ENCODE peak calls at places on chromosomes 12 and 14, in five cellular contexts. H is MM.1S, D is endothelial cell of umbilical vein, X is fibroblast of lung, I is cardiac muscle cell. O is an unnamed sample. For H3K4me1, the result is how much of the 10 kb centered on the place peaks cover.

GRCh38 chr14:91241848-91242247 is 2.7 kb downstream of the GPR68 start:
- DNase-seq in D (no peak), X (no peak), H (no peak), I (no peak), O (no peak)

GRCh38 chr12:105252901-105253300 is 16.9 kb upstream of the APPL2 start:
- DNase-seq in D (no peak), H (no peak), I (no peak), X (no peak), O (no peak)

GRCh38 chr12:53122961-53123468 is 19.7 kb downstream of the SOAT2 start:
- DNase-seq in X (peak), I (no peak), H (no peak), D (no peak), O (no peak)

GRCh38 chr14:60658909-60659585 is 9.8 kb upstream of the SIX1 start:
- DNase-seq in X (no peak), H (no peak), D (no peak), I (no peak), O (no peak)

GRCh38 chr14:94472842-94473241 is 3.2 kb downstream of the SERPINA9 start:
- DNase-seq in H (no peak), X (no peak), I (no peak), D (no peak), O (no peak)

GRCh38 chr12:26691234-26691970 is 141.6 kb downstream of the ITPR2 start:
- DNase-seq in D (peak), H (no peak), X (peak), I (peak), O (no peak)

GRCh38 chr12:105721051-105721825 is 390.7 kb downstream of the C12orf75 start:
- DNase-seq in X (peak), I (no peak), D (no peak), H (peak), O (no peak)

GRCh38 chr14:68507544-68508081 is 285.3 kb downstream of the ZFP36L1 start:
- DNase-seq in X (no peak), I (no peak), D (no peak), H (no peak), O (no peak)

GRCh38 chr12:93106910-93107309 is 177.8 kb upstream of the EEA1 start:
- DNase-seq in D (no peak), I (no peak), X (no peak), H (no peak), O (no peak)

GRCh38 chr12:96448287-96448686 is 41.1 kb upstream of the CFAP54 start:
- DNase-seq in D (peak), X (peak), I (no peak), H (no peak), O (no peak)

GRCh38 chr12:89358805-89359204 is 6.5 kb upstream of the DUSP6 start:
- DNase-seq in D (no peak), H (no peak), I (no peak), X (no peak), O (no peak)

GRCh38 chr14:98963610-98964009 is 308.4 kb downstream of the BCL11B start:
- DNase-seq in I (no peak), X (no peak), D (no peak), H (no peak), O (no peak)

GRCh38 chr12:54009171-54010052 is 627 bp downstream of the HOXC8 start:
- DNase-seq in I (no peak), D (no peak), X (no peak), H (no peak), O (no peak)

GRCh38 chr14:53295985-53296582 is 143.0 kb upstream of the DDHD1 start:
- DNase-seq in H (peak), D (peak), X (peak), I (peak), O (no peak)

GRCh38 chr14:95527392-95528002 is 7.4 kb upstream of the GLRX5 start:
- DNase-seq in X (peak), H (peak), D (no peak), I (no peak), O (no peak)

GRCh38 chr14:96086032-96086431 is 46.9 kb downstream of the C14orf132 start:
- DNase-seq in X (peak), H (no peak), I (no peak), D (no peak), O (no peak)

GRCh38 chr12:14111230-14111865 is 129.9 kb upstream of the GRIN2B start:
- DNase-seq in I (peak), D (no peak), X (no peak), H (peak), O (no peak)

GRCh38 chr14:98886982-98887381 is 385.0 kb downstream of the BCL11B start:
- DNase-seq in X (no peak), H (no peak), I (no peak), D (no peak), O (no peak)

GRCh38 chr12:56629459-56630179 is 507 bp downstream of the BAZ2A start:
- DNase-seq in X (peak), D (peak), I (no peak), H (peak), O (no peak)

GRCh38 chr12:105444809-105445102 is 114.3 kb downstream of the C12orf75 start:
- DNase-seq in D (no peak), H (no peak), I (no peak), X (peak), O (no peak)

GRCh38 chr14:101737414-101738367 is 23.8 kb upstream of the PPP2R5C start:
- DNase-seq in I (no peak), D (no peak), X (no peak), H (no peak), O (no peak)

GRCh38 chr14:68666206-68666730 is 126.6 kb downstream of the ZFP36L1 start:
- DNase-seq in H (no peak), I (no peak), X (no peak), D (peak), O (no peak)

GRCh38 chr12:57037264-57037663 is 12.7 kb downstream of the MYO1A start:
- DNase-seq in X (no peak), D (no peak), H (no peak), I (no peak), O (no peak)

GRCh38 chr14:35578639-35579038 is 44.7 kb downstream of the INSM2 start:
- DNase-seq in X (no peak), D (no peak), H (no peak), I (no peak), O (no peak)
- TF ChIP-seq CTCF in X (no peak), D (no peak), H (no peak), I (no peak), O (no peak)

GRCh38 chr12:40647651-40648050 is 44.6 kb upstream of the CNTN1 start:
- DNase-seq in H (no peak), X (peak), D (no peak), I (no peak), O (no peak)

GRCh38 chr12:40648519-40648918 is 43.7 kb upstream of the CNTN1 start:
- DNase-seq in X (no peak), H (no peak), I (no peak), D (no peak), O (no peak)

GRCh38 chr12:40646891-40647290 is 45.3 kb upstream of the CNTN1 start:
- DNase-seq in H (no peak), D (no peak), X (no peak), I (no peak), O (no peak)

GRCh38 chr12:40646456-40646855 is 45.8 kb upstream of the CNTN1 start:
- DNase-seq in X (no peak), H (no peak), D (no peak), I (no peak), O (no peak)

DNA sequence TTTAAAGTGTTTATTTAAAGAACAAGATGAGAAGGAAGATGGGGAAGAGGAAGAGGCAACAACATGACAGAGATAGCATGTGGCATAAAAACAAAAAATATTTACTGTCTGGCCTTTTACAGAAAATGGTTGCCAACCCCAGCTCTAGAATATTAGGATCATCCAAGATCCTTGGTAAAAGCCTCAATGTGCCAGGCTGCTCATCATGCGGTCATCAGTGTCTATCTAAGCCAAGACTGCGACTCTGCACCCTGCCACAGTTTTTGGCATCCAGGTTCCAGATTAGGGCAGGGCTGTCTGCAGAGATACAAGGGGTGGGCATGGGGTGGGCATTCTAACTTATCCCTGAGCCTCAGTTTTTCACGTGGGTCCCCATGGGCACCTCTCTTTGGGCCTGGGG is 46.9 kb upstream of the CNTN1 start:
- DNase-seq in X (no peak), I (no peak), H (no peak), D (no peak), O (no peak)
- H3K27ac ChIP-seq in X (no peak), I (no peak), H (no peak), D (no peak), O (no peak)

GRCh38 chr14:50792634-50793068 is 38.3 kb downstream of the NIN start:
- DNase-seq in H (no peak), I (no peak), X (no peak), D (no peak), O (no peak)
- H3K4me1 ChIP-seq in H (under half), I (under half), X (under half), D (under half), O (under half)

DNA sequence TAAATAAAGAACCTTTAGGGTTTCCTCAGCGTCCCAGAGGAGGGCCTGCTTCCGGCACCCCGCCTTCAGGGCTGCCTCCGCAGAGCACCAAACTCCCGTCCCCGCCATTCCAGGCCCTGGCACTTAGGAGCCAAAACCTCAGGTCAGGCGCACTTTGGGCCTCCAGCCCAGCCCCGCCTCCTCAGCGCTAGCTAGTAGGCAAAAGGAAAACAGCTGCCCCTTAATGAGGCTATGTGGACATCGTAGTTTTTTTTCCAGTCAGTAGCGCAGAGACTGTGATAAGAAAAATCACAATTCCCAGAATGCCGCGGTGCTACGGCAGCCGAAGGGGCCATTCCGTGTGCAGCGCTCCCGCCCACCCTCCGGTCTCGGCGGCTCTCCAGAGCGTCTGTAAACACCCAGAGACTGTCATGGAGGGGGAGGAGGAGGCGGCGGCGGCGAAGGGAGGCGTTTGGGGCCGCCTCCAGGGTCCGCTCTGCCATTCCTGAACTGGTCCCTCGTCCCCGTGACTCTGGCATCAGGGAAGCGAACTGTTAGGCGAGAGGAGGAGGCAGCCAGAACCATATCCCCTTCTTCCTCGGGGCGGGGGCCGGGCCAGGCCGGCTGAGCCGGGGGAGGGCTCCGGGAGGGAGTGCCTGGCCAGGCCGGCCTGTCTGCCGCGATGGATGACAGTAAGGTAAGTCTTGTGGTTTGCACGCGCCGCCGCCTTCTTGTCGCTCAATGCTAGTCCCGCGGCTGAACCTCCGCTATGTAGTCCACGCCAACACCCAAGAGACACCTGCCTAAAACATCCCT is at the start of gene CREBL2:
- DNase-seq in D (peak), H (peak), I (peak), X (peak), O (peak)
- TF ChIP-seq CTCF in D (no peak), H (no peak), I (no peak), X (no peak), O (no peak)